ENCODE peak calls at places on chromosome 6, in four cellular contexts. G is GM23248, W is PC-3, S is neural progenitor cell. E is an unnamed sample.

GRCh38 chr6:167898673-167899311 is 72.1 kb downstream of the AFDN start:
- DNase-seq in G (peak), W (peak), S (peak), E (peak)

GRCh38 chr6:1574083-1574761 is 35.5 kb upstream of the FOXC1 start:
- DNase-seq in G (no peak), W (no peak), S (no peak), E (no peak)

GRCh38 chr6:29705389-29706231 is 17.6 kb upstream of the HLA-F start:
- DNase-seq in G (peak), W (peak), S (peak), E (peak)

GRCh38 chr6:43838276-43839036 is 68.4 kb downstream of the VEGFA start:
- DNase-seq in G (peak), W (peak), S (peak), E (peak)

GRCh38 chr6:20202070-20202658 is 10.1 kb downstream of the MBOAT1 start:
- DNase-seq in G (peak), W (peak), S (no peak), E (no peak)

GRCh38 chr6:112253505-112253841 is 894 bp downstream of the LAMA4 start:
- DNase-seq in G (peak), W (peak), S (peak), E (no peak)

GRCh38 chr6:156455847-156456246 is 321.3 kb upstream of the ARID1B start:
- DNase-seq in G (no peak), W (no peak), S (no peak), E (no peak)

GRCh38 chr6:18920701-18921100 is 533.6 kb downstream of the RNF144B start:
- DNase-seq in G (no peak), W (no peak), S (no peak), E (no peak)

GRCh38 chr6:36657942-36658544 is 20.5 kb upstream of the CDKN1A start:
- DNase-seq in G (peak), W (no peak), S (no peak), E (peak)

GRCh38 chr6:150301871-150302800 is 66.7 kb upstream of the IYD start:
- DNase-seq in G (peak), W (peak), S (no peak), E (no peak)

GRCh38 chr6:112717401-112717800 is 370.3 kb downstream of the RFPL4B start:
- DNase-seq in G (peak), W (no peak), S (no peak), E (no peak)

GRCh38 chr6:125753218-125753936 is 3.9 kb downstream of the HEY2 start:
- DNase-seq in G (peak), W (peak), S (peak), E (peak)

GRCh38 chr6:21219856-21220255 is 373.7 kb upstream of the SOX4 start:
- DNase-seq in G (no peak), W (no peak), S (no peak), E (no peak)

GRCh38 chr6:20564269-20564668 is 30.0 kb downstream of the CDKAL1 start:
- DNase-seq in G (peak), W (peak), S (peak), E (peak)

GRCh38 chr6:101232946-101233345 is 160.6 kb upstream of the GRIK2 start:
- DNase-seq in G (no peak), W (no peak), S (no peak), E (no peak)

GRCh38 chr6:35487653-35488516 is 9.0 kb downstream of the TEAD3 start:
- DNase-seq in G (peak), W (peak), S (peak), E (no peak)
- TF ChIP-seq EZH2phosphoT487 in G (no peak), W (no peak), S (no peak), E (no peak)

GRCh38 chr6:15451738-15452137 is 205.9 kb downstream of the JARID2 start:
- DNase-seq in G (no peak), W (no peak), S (no peak), E (no peak)
- TF ChIP-seq EZH2phosphoT487 in G (no peak), W (no peak), S (no peak), E (no peak)

DNA sequence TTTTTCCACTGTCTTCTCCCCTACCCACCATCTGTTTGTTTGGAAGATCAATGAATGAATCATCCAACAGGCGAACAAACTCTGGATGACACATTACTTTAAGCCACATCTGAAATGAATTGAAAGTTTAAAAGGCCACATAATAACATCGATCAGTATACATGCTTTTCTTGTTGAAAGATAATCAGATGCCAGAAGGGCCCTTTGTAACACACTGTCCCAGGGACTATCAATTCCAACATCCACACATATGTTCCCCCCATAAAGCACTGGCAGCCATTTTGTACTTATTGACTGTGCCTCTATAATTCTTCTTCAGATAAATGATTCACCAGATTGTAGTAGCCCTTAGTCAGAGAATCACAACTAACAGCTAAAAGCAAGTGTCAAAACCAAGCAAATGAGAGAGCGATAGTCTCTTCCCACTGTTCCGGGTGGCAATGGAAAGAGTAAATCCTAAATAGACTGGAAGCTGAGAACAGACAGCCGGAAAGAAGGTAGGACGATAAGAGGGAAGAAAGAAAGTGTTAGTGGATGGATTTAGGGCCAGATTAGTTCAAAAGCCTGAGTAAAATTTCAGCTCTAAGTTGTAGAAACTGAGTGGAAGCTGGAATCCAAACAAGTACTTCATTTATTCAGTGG is 184.9 kb upstream of the TENT5A start:
- DNase-seq in G (peak), W (peak), S (no peak), E (no peak)
- TF ChIP-seq EZH2phosphoT487 in G (no peak), W (no peak), S (no peak), E (no peak)

DNA sequence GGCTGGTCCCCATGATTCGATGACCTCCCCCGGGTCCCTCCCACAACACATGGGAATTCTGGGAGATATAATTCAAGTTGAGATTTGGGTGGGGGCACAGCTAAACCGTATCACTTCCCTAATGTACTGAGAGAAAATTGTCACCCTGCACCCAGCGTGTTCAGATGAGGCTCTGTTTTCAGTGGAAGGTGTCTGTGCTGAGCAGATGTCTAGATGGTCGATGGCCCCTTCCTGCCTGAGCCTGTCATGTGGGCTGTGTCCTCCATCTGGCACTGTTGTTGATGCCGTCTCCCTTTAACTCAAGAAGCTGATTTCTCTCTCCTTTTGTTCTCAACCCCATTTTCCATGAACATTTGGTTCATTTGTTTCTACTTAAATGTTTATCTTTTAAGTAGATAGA is 37.0 kb downstream of the TMEM181 start:
- DNase-seq in G (no peak), W (no peak), S (no peak), E (no peak)
- TF ChIP-seq EZH2phosphoT487 in G (no peak), W (no peak), S (no peak), E (no peak)

DNA sequence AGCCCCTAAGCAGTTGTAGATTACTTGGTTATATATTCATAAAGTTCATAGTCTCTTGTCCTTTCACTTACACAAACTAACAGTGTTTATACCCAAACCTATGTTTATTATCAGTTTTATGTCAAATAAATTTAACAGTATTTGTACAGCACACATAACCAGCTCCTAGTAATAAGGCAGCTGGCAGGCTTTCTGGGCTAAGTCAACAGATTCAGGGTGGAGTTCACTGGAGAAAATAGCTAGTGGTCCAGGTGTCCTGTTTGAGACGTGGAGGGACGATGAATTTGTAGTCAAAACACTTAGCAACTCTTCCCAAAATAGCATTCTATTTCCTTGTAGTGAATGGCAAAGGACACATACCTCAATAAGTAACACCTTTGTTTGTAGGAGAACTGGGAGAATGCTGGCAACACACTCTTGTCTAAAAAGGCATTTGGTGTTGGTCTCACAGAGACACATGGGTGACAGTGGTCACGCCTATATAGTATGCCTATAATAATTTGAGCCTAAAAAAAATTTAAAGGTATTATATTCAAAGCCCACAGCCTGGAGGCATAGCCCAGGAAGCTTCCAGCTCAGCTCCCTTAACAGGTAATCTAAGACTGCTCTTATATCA is 156.4 kb upstream of the CARMIL1 start:
- DNase-seq in G (no peak), W (peak), S (no peak), E (no peak)
- TF ChIP-seq EZH2phosphoT487 in G (no peak), W (no peak), S (no peak), E (no peak)